ENCODE peak calls at places on chromosome 3, in five cellular contexts. One of them, this sample, is unnamed.
A peak's percentile ranks its signal among the peaks of the same experiment; 100 is the strongest.

GRCh38 chr3:140035856-140036255 is 100.9 kb downstream of the CLSTN2 start:
- DNase-seq in A549: no peak
- DNase-seq in GM12878: no peak
- DNase-seq in GM23338: no peak
- DNase-seq in HCT116: no peak
- DNase-seq in this sample: no peak

GRCh38 chr3:144129536-144130214 is 158.1 kb downstream of the DIPK2A start:
- DNase-seq in A549: no peak
- DNase-seq in GM12878: no peak
- DNase-seq in GM23338: no peak
- DNase-seq in HCT116: no peak
- DNase-seq in this sample: no peak

GRCh38 chr3:141410408-141410807 is 42.1 kb downstream of the ZBTB38 start:
- DNase-seq in A549: peak; percentile 78
- DNase-seq in GM12878: no peak
- DNase-seq in GM23338: no peak
- DNase-seq in HCT116: no peak
- DNase-seq in this sample: no peak

GRCh38 chr3:79361748-79362378 is 405.9 kb downstream of the ROBO1 start:
- DNase-seq in A549: peak; percentile 42
- DNase-seq in GM12878: no peak
- DNase-seq in GM23338: peak; percentile 69
- DNase-seq in HCT116: peak; percentile 0
- DNase-seq in this sample: peak; percentile 10

GRCh38 chr3:134231131-134231530 is 19.5 kb downstream of the RYK start:
- DNase-seq in A549: no peak
- DNase-seq in GM12878: no peak
- DNase-seq in GM23338: no peak
- DNase-seq in HCT116: no peak
- DNase-seq in this sample: no peak

GRCh38 chr3:129622933-129623332 is 16.5 kb upstream of the PLXND1 start:
- DNase-seq in A549: no peak
- DNase-seq in GM12878: no peak
- DNase-seq in GM23338: no peak
- DNase-seq in HCT116: no peak
- DNase-seq in this sample: no peak

GRCh38 chr3:67642190-67642589 is 12.2 kb downstream of the SUCLG2 start:
- DNase-seq in A549: no peak
- DNase-seq in GM12878: no peak
- DNase-seq in GM23338: no peak
- DNase-seq in HCT116: no peak
- DNase-seq in this sample: no peak

GRCh38 chr3:120348065-120348980 is 831 bp downstream of the LRRC58 start:
- DNase-seq in A549: no peak
- DNase-seq in GM12878: no peak
- DNase-seq in GM23338: peak; percentile 80
- DNase-seq in HCT116: no peak
- DNase-seq in this sample: no peak

GRCh38 chr3:89059201-89059600 is 48.2 kb upstream of the EPHA3 start:
- DNase-seq in A549: no peak
- DNase-seq in GM12878: no peak
- DNase-seq in GM23338: no peak
- DNase-seq in HCT116: no peak
- DNase-seq in this sample: no peak

GRCh38 chr3:8557298-8557697 is 55.7 kb downstream of the LMCD1 start:
- DNase-seq in A549: no peak
- DNase-seq in GM12878: no peak
- DNase-seq in GM23338: no peak
- DNase-seq in HCT116: no peak
- DNase-seq in this sample: no peak

GRCh38 chr3:40829876-40830275 is 305.1 kb downstream of the ZNF621 start:
- DNase-seq in A549: peak; percentile 6
- DNase-seq in GM12878: no peak
- DNase-seq in GM23338: no peak
- DNase-seq in HCT116: no peak
- DNase-seq in this sample: no peak

GRCh38 chr3:157238527-157238926 is 78.6 kb upstream of the CCNL1 start:
- DNase-seq in A549: no peak
- DNase-seq in GM12878: no peak
- DNase-seq in GM23338: no peak
- DNase-seq in HCT116: no peak
- DNase-seq in this sample: no peak
- H3K4me1 ChIP-seq in A549: no peaks in the 10 kb centered on the region
- H3K4me1 ChIP-seq in GM12878: no peaks in the 10 kb centered on the region
- H3K4me1 ChIP-seq in GM23338: no peaks in the 10 kb centered on the region
- H3K4me1 ChIP-seq in HCT116: no peaks in the 10 kb centered on the region
- H3K4me1 ChIP-seq in this sample: no peaks in the 10 kb centered on the region

DNA sequence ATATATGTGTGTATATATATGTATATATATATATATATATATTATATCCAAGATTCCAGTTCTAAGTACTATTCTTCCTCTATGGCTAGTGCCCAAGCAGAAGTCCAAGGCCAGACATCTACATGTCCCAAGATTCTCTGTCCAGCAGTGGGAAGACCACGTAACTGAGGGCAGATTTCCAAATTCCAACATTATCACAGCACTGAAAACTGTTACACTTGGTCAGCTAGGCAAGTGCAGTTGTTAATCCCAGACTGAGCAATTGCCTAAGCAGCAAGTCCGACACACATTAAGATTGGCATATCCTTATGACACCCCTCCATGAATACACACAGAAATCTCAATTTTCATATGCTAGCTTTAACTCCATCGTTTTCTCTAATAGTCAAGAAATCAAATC is 1148.5 kb downstream of the IGSF11 start:
- DNase-seq in A549: no peak
- DNase-seq in GM12878: no peak
- DNase-seq in GM23338: no peak
- DNase-seq in HCT116: no peak
- DNase-seq in this sample: no peak
- H3K27ac ChIP-seq in A549: no peak overlapping the region
- H3K27ac ChIP-seq in GM12878: no peak overlapping the region
- H3K27ac ChIP-seq in GM23338: no peak overlapping the region
- H3K27ac ChIP-seq in HCT116: no peak overlapping the region
- H3K27ac ChIP-seq in this sample: no peak overlapping the region

GRCh38 chr3:58104155-58104554 is 95.9 kb downstream of the FLNB start:
- DNase-seq in A549: no peak
- DNase-seq in GM12878: no peak
- DNase-seq in GM23338: no peak
- DNase-seq in HCT116: no peak
- DNase-seq in this sample: no peak

GRCh38 chr3:58105196-58105595 is 97.0 kb downstream of the FLNB start:
- DNase-seq in A549: no peak
- DNase-seq in GM12878: no peak
- DNase-seq in GM23338: no peak
- DNase-seq in HCT116: no peak
- DNase-seq in this sample: no peak

GRCh38 chr3:58104712-58105111 is 96.5 kb downstream of the FLNB start:
- DNase-seq in A549: no peak
- DNase-seq in GM12878: no peak
- DNase-seq in GM23338: no peak
- DNase-seq in HCT116: no peak
- DNase-seq in this sample: no peak

GRCh38 chr3:58107597-58107996 is 99.4 kb downstream of the FLNB start:
- DNase-seq in A549: no peak
- DNase-seq in GM12878: no peak
- DNase-seq in GM23338: no peak
- DNase-seq in HCT116: no peak
- DNase-seq in this sample: no peak

GRCh38 chr3:58106640-58107039 is 98.4 kb downstream of the FLNB start:
- DNase-seq in A549: no peak
- DNase-seq in GM12878: no peak
- DNase-seq in GM23338: no peak
- DNase-seq in HCT116: no peak
- DNase-seq in this sample: no peak
- TF ChIP-seq REST in A549: no peak
- TF ChIP-seq REST in GM12878: no peak
- TF ChIP-seq REST in GM23338: no peak
- TF ChIP-seq REST in HCT116: no peak
- TF ChIP-seq REST in this sample: no peak

DNA sequence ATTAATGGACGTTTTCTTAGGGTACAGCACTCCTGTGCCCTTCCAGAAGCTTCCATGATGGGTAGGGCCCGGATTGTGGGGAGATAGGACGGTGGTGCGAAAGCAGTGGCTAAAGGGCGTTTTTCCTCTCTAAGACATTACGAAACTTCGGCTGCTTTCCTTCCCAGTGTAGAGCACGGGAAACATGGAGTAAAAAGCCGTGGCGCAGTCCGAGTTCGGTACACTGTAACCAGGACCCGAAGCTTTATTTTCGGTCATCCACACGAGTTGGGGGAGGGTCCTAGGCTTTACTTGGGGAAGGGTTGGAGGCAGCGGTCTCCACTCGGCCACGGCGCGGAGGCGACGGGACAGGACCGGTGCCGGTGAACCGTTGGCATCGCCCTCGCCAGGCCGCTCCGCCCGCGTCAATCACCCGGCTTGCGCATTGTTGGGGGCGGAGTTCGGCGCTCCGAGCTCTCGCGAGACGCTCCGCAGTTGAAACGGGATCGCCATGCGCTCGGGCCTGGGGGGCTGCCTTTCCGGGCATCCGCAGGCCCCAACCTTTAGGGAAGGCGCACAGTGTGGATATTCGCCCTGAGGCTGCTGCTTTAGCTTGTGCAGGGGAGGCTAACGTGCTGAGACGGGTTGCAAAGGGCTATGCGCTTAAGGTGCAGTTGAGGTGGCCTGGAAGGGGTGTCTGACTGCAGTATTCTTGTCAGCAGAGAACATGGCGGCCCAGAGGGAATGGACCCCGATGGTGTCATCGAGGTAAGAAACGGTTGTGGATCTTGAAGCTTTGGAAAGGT is 546 bp downstream of the EIF4A2 start:
- DNase-seq in A549: peak; percentile 69
- DNase-seq in GM12878: no peak
- DNase-seq in GM23338: peak; percentile 73
- DNase-seq in HCT116: no peak
- DNase-seq in this sample: no peak
- H3K4me1 ChIP-seq in A549: peaks cover 35% of the 10 kb centered on the region
- H3K4me1 ChIP-seq in GM12878: no peaks in the 10 kb centered on the region
- H3K4me1 ChIP-seq in GM23338: peaks cover 15% of the 10 kb centered on the region
- H3K4me1 ChIP-seq in HCT116: no peaks in the 10 kb centered on the region
- H3K4me1 ChIP-seq in this sample: peaks cover 41% of the 10 kb centered on the region

This sample was measured in Panc1.